ENCODE peak calls at places on chromosomes 1 and 21, in four cellular contexts. One of them, this sample, is unnamed. For H3K4me1, the result is how much of the 10 kb centered on the place peaks cover.

GRCh38 chr1:14939527-14940284 is 213.8 kb upstream of the TMEM51 start:
- DNase-seq in ascending aorta: no peak
- DNase-seq in IMR-90: peak
- DNase-seq in HCT116: no peak
- DNase-seq in this sample: no peak

GRCh38 chr1:184517130-184517529 is 130.3 kb downstream of the C1orf21 start:
- DNase-seq in ascending aorta: no peak
- DNase-seq in HCT116: no peak
- DNase-seq in IMR-90: no peak
- DNase-seq in this sample: no peak

GRCh38 chr1:161481624-161482392 is 23.4 kb upstream of the FCGR2A start:
- DNase-seq in HCT116: no peak
- DNase-seq in IMR-90: no peak
- DNase-seq in ascending aorta: no peak
- DNase-seq in this sample: no peak

GRCh38 chr1:26950602-26951001 is 9.7 kb downstream of the KDF1 start:
- DNase-seq in ascending aorta: no peak
- DNase-seq in IMR-90: no peak
- DNase-seq in HCT116: no peak
- DNase-seq in this sample: no peak

GRCh38 chr1:9244501-9245229 is 10.1 kb downstream of the H6PD start:
- DNase-seq in ascending aorta: no peak
- DNase-seq in HCT116: no peak
- DNase-seq in IMR-90: no peak
- DNase-seq in this sample: no peak

GRCh38 chr1:242225770-242226573 is 227.1 kb upstream of the MAP1LC3C start:
- DNase-seq in IMR-90: no peak
- DNase-seq in HCT116: no peak
- DNase-seq in ascending aorta: no peak
- DNase-seq in this sample: no peak

GRCh38 chr1:189510827-189511226 is 966.8 kb downstream of the BRINP3 start:
- DNase-seq in IMR-90: no peak
- DNase-seq in HCT116: no peak
- DNase-seq in ascending aorta: no peak
- DNase-seq in this sample: no peak

GRCh38 chr1:181021811-181022434 is 747 bp downstream of the STX6 start:
- DNase-seq in ascending aorta: no peak
- DNase-seq in HCT116: no peak
- DNase-seq in IMR-90: peak
- DNase-seq in this sample: peak

GRCh38 chr1:220552672-220553258 is 24.8 kb downstream of the MARK1 start:
- DNase-seq in IMR-90: no peak
- DNase-seq in ascending aorta: no peak
- DNase-seq in HCT116: no peak
- DNase-seq in this sample: no peak

GRCh38 chr1:147080013-147080661 is 92.1 kb downstream of the PRKAB2 start:
- DNase-seq in HCT116: no peak
- DNase-seq in ascending aorta: no peak
- DNase-seq in IMR-90: no peak
- DNase-seq in this sample: no peak

GRCh38 chr1:205493241-205494085 is 11.0 kb upstream of the CDK18 start:
- DNase-seq in ascending aorta: peak
- DNase-seq in IMR-90: peak
- DNase-seq in HCT116: no peak
- DNase-seq in this sample: peak

GRCh38 chr1:21289700-21290545 is at the start of gene ECE1:
- DNase-seq in HCT116: no peak
- DNase-seq in IMR-90: no peak
- DNase-seq in ascending aorta: no peak
- DNase-seq in this sample: peak

GRCh38 chr1:89499320-89499719 is 25.3 kb upstream of the LRRC8B start:
- DNase-seq in IMR-90: no peak
- DNase-seq in ascending aorta: no peak
- DNase-seq in HCT116: no peak
- DNase-seq in this sample: no peak

GRCh38 chr1:64042331-64043100 is 160.9 kb upstream of the UBE2U start:
- DNase-seq in HCT116: no peak
- DNase-seq in IMR-90: peak
- DNase-seq in ascending aorta: peak
- DNase-seq in this sample: peak

GRCh38 chr1:77889240-77889637 is 815 bp downstream of the NEXN start:
- DNase-seq in HCT116: no peak
- DNase-seq in IMR-90: peak
- DNase-seq in ascending aorta: no peak
- DNase-seq in this sample: peak

GRCh38 chr1:26418865-26419349 is 8.3 kb downstream of the LIN28A start:
- DNase-seq in ascending aorta: no peak
- DNase-seq in IMR-90: no peak
- DNase-seq in HCT116: no peak
- DNase-seq in this sample: no peak

GRCh38 chr1:182331412-182331811 is 60.2 kb downstream of the GLUL start:
- DNase-seq in ascending aorta: no peak
- DNase-seq in HCT116: no peak
- DNase-seq in IMR-90: no peak
- DNase-seq in this sample: no peak

GRCh38 chr1:167059045-167059728 is 31.0 kb downstream of the GPA33 start:
- DNase-seq in HCT116: peak
- DNase-seq in IMR-90: peak
- DNase-seq in ascending aorta: no peak
- DNase-seq in this sample: peak

GRCh38 chr1:202365092-202365815 is 16.8 kb downstream of the PPP1R12B start:
- DNase-seq in ascending aorta: no peak
- DNase-seq in IMR-90: peak
- DNase-seq in HCT116: no peak
- DNase-seq in this sample: no peak

GRCh38 chr21:28308516-28308915 is 684.2 kb downstream of the LTN1 start:
- DNase-seq in ascending aorta: no peak
- DNase-seq in HCT116: no peak
- DNase-seq in IMR-90: peak
- DNase-seq in this sample: no peak

GRCh38 chr1:96843196-96843595 is 121.6 kb downstream of the PTBP2 start:
- DNase-seq in ascending aorta: no peak
- DNase-seq in IMR-90: peak
- DNase-seq in HCT116: no peak
- DNase-seq in this sample: no peak

GRCh38 chr1:201888282-201889033 is at the start of gene SHISA4:
- DNase-seq in IMR-90: peak
- DNase-seq in ascending aorta: peak
- DNase-seq in HCT116: peak
- DNase-seq in this sample: no peak

GRCh38 chr1:161160763-161161162 is 1.5 kb downstream of the USP21 start:
- DNase-seq in ascending aorta: no peak
- DNase-seq in IMR-90: no peak
- DNase-seq in HCT116: no peak
- DNase-seq in this sample: no peak

GRCh38 chr1:198245379-198245778 is 88.6 kb downstream of the NEK7 start:
- DNase-seq in ascending aorta: no peak
- DNase-seq in HCT116: no peak
- DNase-seq in IMR-90: no peak
- DNase-seq in this sample: no peak

GRCh38 chr1:209634005-209634737 is 18.1 kb downstream of the LAMB3 start:
- DNase-seq in ascending aorta: no peak
- DNase-seq in IMR-90: peak
- DNase-seq in HCT116: no peak
- DNase-seq in this sample: no peak

GRCh38 chr21:32829504-32829903 is 57.9 kb upstream of the PAXBP1 start:
- DNase-seq in ascending aorta: no peak
- DNase-seq in IMR-90: no peak
- DNase-seq in HCT116: no peak
- DNase-seq in this sample: no peak

GRCh38 chr1:61343623-61344257 is 261.4 kb downstream of the NFIA start:
- DNase-seq in ascending aorta: no peak
- DNase-seq in HCT116: no peak
- DNase-seq in IMR-90: no peak
- DNase-seq in this sample: peak

GRCh38 chr1:228405979-228406265 is 713 bp downstream of the TRIM11 start:
- DNase-seq in HCT116: no peak
- DNase-seq in IMR-90: peak
- DNase-seq in ascending aorta: no peak
- DNase-seq in this sample: no peak

GRCh38 chr1:205774277-205775014 is 836 bp downstream of the RAB29 start:
- DNase-seq in IMR-90: no peak
- DNase-seq in ascending aorta: no peak
- DNase-seq in HCT116: no peak
- DNase-seq in this sample: no peak

DNA sequence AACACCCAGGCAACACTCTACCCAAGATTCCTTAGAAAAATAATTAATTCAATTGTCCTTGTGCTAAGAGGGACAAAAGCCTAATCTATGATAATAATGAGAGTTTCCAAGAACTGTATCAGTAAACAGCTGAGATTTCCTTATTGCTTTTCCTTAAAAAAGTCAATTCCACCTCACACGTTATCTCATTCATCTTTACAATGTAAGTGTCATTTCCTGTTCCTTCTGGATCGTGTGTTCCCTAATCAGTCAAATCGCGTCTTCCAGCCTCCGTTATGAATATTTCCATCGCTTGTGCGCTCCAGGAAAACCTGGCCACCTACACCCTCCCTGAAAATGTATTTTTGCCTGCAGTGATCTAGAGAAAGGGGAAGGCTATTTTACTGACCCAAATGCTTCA is 23.9 kb upstream of the CLDN17 start:
- DNase-seq in IMR-90: no peak
- DNase-seq in ascending aorta: no peak
- DNase-seq in HCT116: no peak
- DNase-seq in this sample: peak
- TF ChIP-seq CTCF in IMR-90: no peak
- TF ChIP-seq CTCF in ascending aorta: no peak
- TF ChIP-seq CTCF in HCT116: no peak
- TF ChIP-seq CTCF in this sample: no peak

GRCh38 chr1:22415489-22415888 is 36.2 kb upstream of the ZBTB40 start:
- DNase-seq in IMR-90: no peak
- DNase-seq in ascending aorta: no peak
- DNase-seq in HCT116: no peak
- DNase-seq in this sample: no peak

GRCh38 chr1:22411589-22411988 is 40.1 kb upstream of the ZBTB40 start:
- DNase-seq in ascending aorta: no peak
- DNase-seq in IMR-90: no peak
- DNase-seq in HCT116: no peak
- DNase-seq in this sample: no peak

GRCh38 chr1:22414244-22414751 is 37.4 kb upstream of the ZBTB40 start:
- DNase-seq in ascending aorta: no peak
- DNase-seq in IMR-90: peak
- DNase-seq in HCT116: no peak
- DNase-seq in this sample: no peak

GRCh38 chr1:22412932-22413727 is 38.5 kb upstream of the ZBTB40 start:
- DNase-seq in IMR-90: peak
- DNase-seq in ascending aorta: no peak
- DNase-seq in HCT116: no peak
- DNase-seq in this sample: no peak

DNA sequence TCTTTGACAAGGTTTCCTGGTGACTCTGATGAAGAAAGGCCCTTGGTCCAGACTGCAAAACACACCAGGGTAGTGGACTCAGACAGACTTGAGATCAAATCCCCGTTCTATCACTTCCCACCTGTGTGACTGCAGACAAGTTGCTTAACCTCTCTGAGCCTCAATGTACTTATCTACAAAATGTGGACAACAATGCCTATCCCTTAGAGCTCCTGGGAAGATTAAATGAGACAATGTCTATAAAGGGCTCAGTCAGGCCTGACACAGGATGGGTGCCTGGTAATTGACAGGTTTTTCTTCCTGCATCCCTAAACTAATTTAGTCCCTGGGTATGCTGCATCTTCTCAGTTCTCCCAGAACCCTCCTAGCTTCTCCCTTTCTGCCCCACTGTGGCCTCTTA is 37.9 kb upstream of the ZBTB40 start:
- DNase-seq in HCT116: no peak
- DNase-seq in IMR-90: no peak
- DNase-seq in ascending aorta: no peak
- DNase-seq in this sample: no peak
- H3K4me1 ChIP-seq in HCT116: under half
- H3K4me1 ChIP-seq in IMR-90: under half
- H3K4me1 ChIP-seq in ascending aorta: under half
- H3K4me1 ChIP-seq in this sample: under half

DNA sequence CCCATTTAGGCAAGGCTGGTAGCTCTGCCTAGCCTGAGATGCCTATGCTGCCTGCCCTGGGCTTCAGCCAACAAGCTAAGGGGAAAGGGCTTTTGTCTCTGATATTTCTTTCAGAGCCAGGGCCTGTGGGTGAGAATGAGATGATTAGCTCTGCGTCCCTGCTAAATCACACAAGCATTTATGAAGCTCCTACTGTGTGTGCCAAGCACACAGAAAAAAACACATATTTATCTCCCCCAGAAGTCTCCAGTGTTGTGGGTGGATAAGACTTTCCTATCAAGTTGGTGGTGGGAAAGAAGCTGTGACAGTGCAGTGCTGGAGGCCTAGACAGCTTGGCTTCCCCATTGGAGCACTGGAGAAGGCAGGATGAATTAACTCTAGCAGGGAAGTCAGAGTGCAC is 1.5 kb downstream of the SLC50A1 start:
- DNase-seq in IMR-90: no peak
- DNase-seq in ascending aorta: no peak
- DNase-seq in HCT116: no peak
- DNase-seq in this sample: no peak
- H3K4me3 ChIP-seq in IMR-90: peak
- H3K4me3 ChIP-seq in ascending aorta: peak
- H3K4me3 ChIP-seq in HCT116: peak
- H3K4me3 ChIP-seq in this sample: peak

GRCh38 chr1:208467401-208467800 is 223.2 kb upstream of the PLXNA2 start:
- DNase-seq in HCT116: no peak
- DNase-seq in ascending aorta: no peak
- DNase-seq in IMR-90: no peak
- DNase-seq in this sample: no peak

GRCh38 chr1:208466054-208466590 is 221.9 kb upstream of the PLXNA2 start:
- DNase-seq in ascending aorta: no peak
- DNase-seq in HCT116: no peak
- DNase-seq in IMR-90: no peak
- DNase-seq in this sample: no peak

GRCh38 chr1:208456487-208456886 is 212.3 kb upstream of the PLXNA2 start:
- DNase-seq in ascending aorta: no peak
- DNase-seq in IMR-90: no peak
- DNase-seq in HCT116: no peak
- DNase-seq in this sample: no peak

GRCh38 chr1:208465266-208465665 is 221.1 kb upstream of the PLXNA2 start:
- DNase-seq in IMR-90: no peak
- DNase-seq in ascending aorta: no peak
- DNase-seq in HCT116: no peak
- DNase-seq in this sample: no peak

GRCh38 chr1:208461680-208462079 is 217.5 kb upstream of the PLXNA2 start:
- DNase-seq in IMR-90: no peak
- DNase-seq in ascending aorta: no peak
- DNase-seq in HCT116: no peak
- DNase-seq in this sample: no peak
- TF ChIP-seq CTCF in IMR-90: no peak
- TF ChIP-seq CTCF in ascending aorta: no peak
- TF ChIP-seq CTCF in HCT116: no peak
- TF ChIP-seq CTCF in this sample: peak

DNA sequence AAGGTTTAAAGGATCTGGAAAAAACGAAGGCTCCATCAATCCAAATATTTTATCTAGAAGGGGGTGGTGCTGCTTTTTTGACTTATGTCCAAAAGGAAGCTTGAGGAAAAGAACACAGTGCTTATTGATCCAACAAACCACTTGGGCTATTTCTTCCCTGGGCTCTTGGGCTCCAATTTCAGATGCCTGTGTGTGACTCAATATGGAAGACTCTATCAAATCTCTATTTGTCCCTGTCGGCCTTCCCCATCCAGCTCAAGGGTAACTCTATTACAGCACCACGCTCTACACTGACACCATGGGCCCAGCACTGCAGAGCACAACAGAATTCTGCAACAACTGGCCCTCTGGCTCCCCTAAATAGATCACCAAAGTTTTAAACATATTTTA is 51.7 kb downstream of the CAPZB start:
- DNase-seq in IMR-90: peak
- DNase-seq in ascending aorta: no peak
- DNase-seq in HCT116: no peak
- DNase-seq in this sample: no peak
- H3K4me1 ChIP-seq in IMR-90: half or more
- H3K4me1 ChIP-seq in ascending aorta: half or more
- H3K4me1 ChIP-seq in HCT116: under half
- H3K4me1 ChIP-seq in this sample: half or more

This sample was measured in A673.